ENCODE peak calls at places on chromosome 7, in ten cellular contexts. I is GM12865; K is HFFc6; Z is T follicular helper cell; F is GM03348; C is OCI-LY7; M is activated T-cell treated with anti-CD3 and anti-CD28 coated beads, Interleukin-2, amount 50 U/mL, for 1 hour; H is anterior cingulate cortex; P is IMR-90; G is DND-41. L is an unnamed sample.

GRCh38 chr7:96311967-96312366 is 9.9 kb downstream of the SLC25A13 start:
- DNase-seq in F (no peak), M (no peak), I (no peak), H (peak), K (no peak), Z (no peak), C (no peak), P (peak), G (no peak), L (no peak)

GRCh38 chr7:51007708-51008505 is 225.2 kb upstream of the GRB10 start:
- DNase-seq in P (no peak), K (no peak), Z (no peak), M (no peak), F (peak), H (no peak), C (no peak), I (no peak), G (no peak), L (no peak)

GRCh38 chr7:105613611-105614330 is 32.5 kb upstream of the EFCAB10 start:
- DNase-seq in G (no peak), M (no peak), K (no peak), Z (no peak), H (no peak), P (no peak), I (no peak), C (no peak), F (no peak), L (no peak)

GRCh38 chr7:157116762-157117161 is 22.0 kb upstream of the UBE3C start:
- DNase-seq in G (no peak), H (no peak), K (no peak), P (no peak), Z (no peak), M (no peak), I (no peak), C (no peak), F (no peak), L (no peak)

GRCh38 chr7:14551326-14551725 is 351.2 kb downstream of the DGKB start:
- DNase-seq in M (no peak), P (no peak), Z (no peak), I (no peak), H (no peak), F (no peak), G (no peak), K (no peak), C (no peak), L (no peak)

GRCh38 chr7:121385056-121385799 is 10.9 kb downstream of the FAM3C start:
- DNase-seq in K (no peak), Z (no peak), M (no peak), P (no peak), H (no peak), G (no peak), C (no peak), F (no peak), I (no peak), L (no peak)

GRCh38 chr7:74606101-74606908 is 51.2 kb upstream of the GTF2I start:
- DNase-seq in K (no peak), C (peak), P (no peak), M (peak), G (peak), I (peak), H (no peak), Z (peak), F (peak), L (peak)

GRCh38 chr7:32108651-32109050 is 38.4 kb upstream of the PDE1C start:
- DNase-seq in I (no peak), C (no peak), M (no peak), Z (no peak), P (no peak), H (no peak), G (no peak), K (no peak), F (no peak), L (no peak)

GRCh38 chr7:139943391-139943790 is 114.3 kb downstream of the TBXAS1 start:
- DNase-seq in F (no peak), I (no peak), C (no peak), Z (no peak), M (no peak), H (no peak), G (no peak), K (no peak), P (no peak), L (no peak)

GRCh38 chr7:141074162-141074989 is 512 bp downstream of the TMEM178B start:
- DNase-seq in F (peak), G (no peak), I (peak), P (no peak), M (peak), C (no peak), Z (no peak), K (no peak), H (peak), L (no peak)

GRCh38 chr7:140902305-140902953 is 22.3 kb downstream of the BRAF start:
- DNase-seq in Z (no peak), F (no peak), C (peak), M (no peak), G (no peak), K (no peak), I (peak), P (no peak), H (no peak), L (no peak)

L was measured in NAMALWA.